ENCODE peak calls at places on chromosomes 5 and 9, in seven cellular contexts. J is AML-193; F is cardiac fibroblast; Q is stimulated activated CD4-positive, alpha-beta T cell treated with anti-CD3 and anti-CD28 coated beads, Interleukin-12 subunit alpha, Interleukin-12 subunit beta, amount 100 ng/mL, for 48 hours; Y is activated T-helper 1 cell treated with anti-CD3 and anti-CD28 coated beads, Interleukin-2, amount 50 U/mL, for 16 hours; R is GM03348; Z is NCI-H2081. I is an unnamed sample.

GRCh38 chr9:107251756-107252322 is 31.2 kb upstream of the RAD23B start:
- DNase-seq in Z (no peak), Q (no peak), F (peak), R (peak), J (no peak), Y (no peak), I (peak)

GRCh38 chr5:67030289-67031069 is 166.1 kb downstream of the CD180 start:
- DNase-seq in Q (no peak), J (no peak), R (no peak), Y (no peak), Z (no peak), F (no peak), I (peak)

GRCh38 chr9:37412431-37413151 is 9.9 kb upstream of the GRHPR start:
- DNase-seq in Z (no peak), Y (no peak), Q (no peak), F (peak), R (no peak), J (no peak), I (peak)

GRCh38 chr9:85716031-85716877 is 25.5 kb downstream of the AGTPBP1 start:
- DNase-seq in F (no peak), Q (no peak), Z (no peak), R (no peak), Y (no peak), J (peak), I (no peak)

GRCh38 chr5:68343421-68343826 is 127.9 kb downstream of the PIK3R1 start:
- DNase-seq in Z (no peak), J (no peak), R (peak), F (peak), Q (peak), Y (no peak), I (peak)

GRCh38 chr5:174837919-174838902 is 113.8 kb downstream of the MSX2 start:
- DNase-seq in Q (no peak), Z (no peak), J (no peak), Y (no peak), F (peak), R (no peak), I (peak)

GRCh38 chr9:111287127-111287526 is 42.9 kb downstream of the OR2K2 start:
- DNase-seq in Q (no peak), F (peak), R (peak), Z (no peak), Y (no peak), J (no peak), I (peak)

GRCh38 chr9:68575821-68576220 is 35.1 kb upstream of the TMEM252 start:
- DNase-seq in J (no peak), F (no peak), Z (no peak), Q (no peak), Y (no peak), R (no peak), I (no peak)

GRCh38 chr5:124718376-124718775 is 28.1 kb downstream of the ZNF608 start:
- DNase-seq in Y (no peak), Z (peak), R (no peak), F (no peak), J (no peak), Q (no peak), I (no peak)

GRCh38 chr5:149265559-149265958 is 6.1 kb upstream of the AFAP1L1 start:
- DNase-seq in J (peak), Y (no peak), F (peak), Q (no peak), R (peak), Z (no peak), I (peak)

GRCh38 chr5:113047234-113047633 is 70.6 kb downstream of the DCP2 start:
- DNase-seq in R (peak), Z (no peak), J (no peak), Q (no peak), Y (no peak), F (peak), I (peak)

GRCh38 chr9:134319306-134320194 is 6.7 kb upstream of the RXRA start:
- DNase-seq in R (no peak), Q (no peak), F (no peak), J (no peak), Y (no peak), Z (no peak), I (no peak)

GRCh38 chr5:173829826-173830225 is 58.3 kb upstream of the CPEB4 start:
- DNase-seq in Q (no peak), Y (no peak), J (no peak), F (peak), Z (no peak), R (peak), I (peak)

GRCh38 chr5:139869042-139869790 is 73.6 kb downstream of the PSD2 start:
- DNase-seq in J (no peak), Q (no peak), R (no peak), Z (no peak), Y (no peak), F (no peak), I (no peak)

GRCh38 chr9:114153761-114154596 is 1.4 kb upstream of the COL27A1 start:
- DNase-seq in J (no peak), F (no peak), Y (no peak), Z (no peak), R (peak), Q (no peak), I (no peak)

GRCh38 chr5:53099546-53099945 is 10.0 kb downstream of the MOCS2 start:
- DNase-seq in Y (no peak), J (no peak), Q (no peak), F (no peak), R (no peak), Z (no peak), I (no peak)

GRCh38 chr5:120516799-120517198 is 52.7 kb downstream of the PRR16 start:
- DNase-seq in F (peak), J (no peak), Z (no peak), Q (no peak), R (peak), Y (no peak), I (peak)

GRCh38 chr9:110936719-110937452 is 101.4 kb downstream of the LPAR1 start:
- DNase-seq in R (peak), J (no peak), Z (no peak), F (peak), Q (no peak), Y (no peak), I (peak)

GRCh38 chr5:117220730-117221129 is 646.1 kb upstream of the SEMA6A start:
- DNase-seq in Q (no peak), F (peak), Z (no peak), R (no peak), Y (no peak), J (no peak), I (no peak)

GRCh38 chr9:3969846-3970245 is 330.0 kb downstream of the GLIS3 start:
- DNase-seq in J (no peak), Y (no peak), Z (peak), R (no peak), F (no peak), Q (no peak), I (no peak)

GRCh38 chr9:29976981-29977380 is 2403.7 kb upstream of the C9orf72 start:
- DNase-seq in R (no peak), Y (no peak), Q (no peak), F (no peak), J (no peak), Z (no peak), I (no peak)

GRCh38 chr5:32710335-32710858 is 724 bp upstream of the NPR3 start:
- DNase-seq in R (peak), F (no peak), Z (no peak), Q (no peak), J (no peak), Y (no peak), I (no peak)

GRCh38 chr5:170622933-170623332 is 119.1 kb downstream of the KCNIP1 start:
- DNase-seq in Q (no peak), R (no peak), Z (no peak), Y (no peak), J (no peak), F (no peak), I (no peak)